ENCODE peak calls at places on chromosomes 4 and X, in seven cellular contexts. B is EL; T is thyroid gland; J is HS-5; L is COR-L47; Y is activated T-cell treated with anti-CD3 and anti-CD28 coated beads, Interleukin-2, amount 50 U/mL, for 1 hour; I is LoVo. F is an unnamed sample.

GRCh38 chrX:42106556-42106955 is 183.2 kb upstream of the CASK start:
- DNase-seq in Y (no peak), J (no peak), L (no peak), I (no peak), T (no peak), B (no peak), F (no peak)

GRCh38 chrX:138885886-138886285 is 174.4 kb upstream of the FGF13 start:
- DNase-seq in L (no peak), Y (no peak), J (no peak), T (no peak), B (no peak), I (no peak), F (no peak)

GRCh38 chrX:132266583-132267355 is 47.5 kb upstream of the RAP2C start:
- DNase-seq in L (no peak), J (no peak), Y (no peak), T (no peak), B (no peak), I (no peak), F (no peak)

GRCh38 chr4:140609548-140610425 is 41.0 kb upstream of the UCP1 start:
- DNase-seq in L (peak; percentile 78), T (peak; percentile 18), J (peak; percentile 24), I (peak; percentile 42), B (peak; percentile 40), Y (no peak), F (peak; percentile 5)

GRCh38 chr4:152115794-152116193 is 355.0 kb upstream of the GATB start:
- DNase-seq in T (no peak), I (no peak), J (no peak), L (no peak), B (no peak), Y (peak; percentile 47), F (no peak)

GRCh38 chr4:135368826-135369225 is 1167.2 kb upstream of the PABPC4L start:
- DNase-seq in Y (no peak), J (no peak), I (no peak), L (no peak), B (peak; percentile 3), T (no peak), F (no peak)

GRCh38 chr4:10773010-10773409 is 88.4 kb upstream of the CLNK start:
- DNase-seq in J (no peak), I (no peak), L (peak; percentile 45), Y (no peak), B (no peak), T (no peak), F (no peak)

GRCh38 chrX:40329616-40330015 is 231.9 kb upstream of the BCOR start:
- DNase-seq in Y (no peak), T (no peak), L (no peak), J (no peak), B (no peak), I (no peak), F (no peak)

GRCh38 chr4:137531951-137532868 is at the start of gene PCDH18:
- DNase-seq in T (peak; percentile 90), J (peak; percentile 64), L (peak; percentile 66), Y (no peak), B (peak; percentile 94), I (no peak), F (peak; percentile 16)

GRCh38 chr4:84733343-84734033 is 150.6 kb downstream of the CDS1 start:
- DNase-seq in L (no peak), J (no peak), T (no peak), Y (no peak), B (no peak), I (no peak), F (no peak)

GRCh38 chr4:41976775-41977516 is 4.6 kb upstream of the DCAF4L1 start:
- DNase-seq in Y (no peak), B (no peak), J (no peak), L (no peak), I (no peak), T (no peak), F (no peak)

GRCh38 chrX:42955349-42955748 is 177.4 kb upstream of the PPP1R2C start:
- DNase-seq in J (no peak), B (no peak), T (no peak), Y (no peak), I (no peak), L (no peak), F (no peak)

GRCh38 chrX:118961866-118962560 is 12.4 kb upstream of the LONRF3 start:
- DNase-seq in J (no peak), I (no peak), B (no peak), Y (no peak), L (no peak), T (no peak), F (no peak)

GRCh38 chr4:139027771-139028170 is 12.2 kb downstream of the NOCT start:
- DNase-seq in Y (no peak), T (no peak), B (no peak), I (no peak), L (no peak), J (no peak), F (no peak)

GRCh38 chrX:139112432-139112831 is 400.9 kb upstream of the FGF13 start:
- DNase-seq in B (no peak), Y (no peak), L (no peak), T (peak; percentile 5), I (no peak), J (no peak), F (no peak)

GRCh38 chrX:121802881-121803412 is 755.5 kb downstream of the GLUD2 start:
- DNase-seq in B (no peak), J (no peak), Y (no peak), I (no peak), T (no peak), L (no peak), F (no peak)

GRCh38 chr4:114384629-114385028 is 214.0 kb upstream of the UGT8 start:
- DNase-seq in Y (no peak), I (peak; percentile 30), B (peak; percentile 53), T (no peak), L (peak; percentile 45), J (no peak), F (peak; percentile 17)

GRCh38 chr4:111639876-111640275 is 505.4 kb upstream of the FAM241A start:
- DNase-seq in J (no peak), I (no peak), T (no peak), L (no peak), Y (no peak), B (peak; percentile 12), F (no peak)

GRCh38 chr4:8112036-8112576 is 46.5 kb downstream of the ABLIM2 start:
- DNase-seq in Y (no peak), B (no peak), L (peak; percentile 52), J (no peak), T (no peak), I (no peak), F (no peak)

GRCh38 chr4:76090241-76090691 is 15.8 kb downstream of the ART3 start:
- DNase-seq in Y (no peak), L (no peak), J (peak; percentile 76), B (peak; percentile 92), I (no peak), T (no peak), F (no peak)

GRCh38 chr4:178165251-178165650 is 723.0 kb upstream of the AGA start:
- DNase-seq in B (no peak), L (no peak), Y (no peak), T (no peak), J (no peak), I (no peak), F (no peak)

GRCh38 chr4:187942968-187943367 is 52.6 kb upstream of the ZFP42 start:
- DNase-seq in T (no peak), Y (no peak), I (no peak), B (no peak), J (no peak), L (no peak), F (no peak)

GRCh38 chrX:7278356-7278755 is 130.4 kb upstream of the PUDP start:
- DNase-seq in B (no peak), I (no peak), T (no peak), Y (no peak), L (no peak), J (no peak), F (no peak)

GRCh38 chr4:42148453-42148852 is 4.0 kb downstream of the BEND4 start:
- DNase-seq in L (no peak), Y (no peak), B (no peak), I (no peak), J (no peak), T (no peak), F (no peak)

GRCh38 chr4:123741906-123742305 is 345.3 kb downstream of the SPRY1 start:
- DNase-seq in T (no peak), Y (no peak), I (no peak), J (no peak), B (no peak), L (no peak), F (no peak)

GRCh38 chr4:175540151-175540550 is 271.9 kb downstream of the GPM6A start:
- DNase-seq in Y (no peak), I (peak; percentile 24), J (no peak), L (no peak), T (no peak), B (no peak), F (no peak)

GRCh38 chrX:47283015-47283771 is 50.4 kb downstream of the USP11 start:
- DNase-seq in T (peak; percentile 31), J (no peak), B (peak; percentile 42), L (peak; percentile 9), Y (no peak), I (no peak), F (no peak)

GRCh38 chr4:83320548-83320947 is 14.1 kb downstream of the HPSE start:
- DNase-seq in T (peak; percentile 28), B (peak; percentile 70), J (peak; percentile 52), Y (no peak), L (no peak), I (no peak), F (no peak)

GRCh38 chrX:103941201-103941975 is 21.0 kb upstream of the TMSB15B start:
- DNase-seq in B (peak; percentile 36), Y (no peak), I (peak; percentile 7), T (no peak), L (peak; percentile 4), J (no peak), F (no peak)

GRCh38 chrX:96564595-96564994 is 120.0 kb upstream of the DIAPH2 start:
- DNase-seq in Y (no peak), I (no peak), B (no peak), L (no peak), J (no peak), T (no peak), F (no peak)

GRCh38 chr4:1194028-1194900 is 21.9 kb upstream of the SPON2 start:
- DNase-seq in Y (no peak), L (no peak), B (no peak), J (no peak), I (no peak), T (peak; percentile 35), F (no peak)

F was measured in NCI-H1048.